ENCODE peak calls at places on chromosomes 1 and 21, in ten cellular contexts. J, F, Z, A, C, L, I, K, N and R are unnamed samples.

GRCh38 chr1:7641587-7642417 is 129.3 kb upstream of the VAMP3 start:
- DNase-seq in J (no peak), F (no peak), Z (peak; percentile 46), A (no peak), C (no peak), L (no peak), I (no peak), K (no peak), N (no peak), R (no peak)

GRCh38 chr1:234732671-234733390 is 122.9 kb upstream of the IRF2BP2 start:
- DNase-seq in J (no peak), F (no peak), Z (no peak), A (no peak), C (no peak), L (no peak), I (no peak), K (no peak), N (no peak), R (no peak)

GRCh38 chr1:206455681-206456344 is 14.5 kb upstream of the IKBKE start:
- DNase-seq in J (no peak), F (no peak), Z (peak; percentile 75), A (no peak), C (no peak), L (no peak), I (no peak), K (peak; percentile 36), N (no peak), R (peak; percentile 62)

GRCh38 chr1:211292411-211292810 is 33.2 kb downstream of the RCOR3 start:
- DNase-seq in J (no peak), F (no peak), Z (no peak), A (no peak), C (no peak), L (no peak), I (no peak), K (no peak), N (no peak), R (no peak)

GRCh38 chr1:30191154-30191702 is 532.2 kb downstream of the MATN1 start:
- DNase-seq in J (no peak), F (peak; percentile 20), Z (no peak), A (no peak), C (no peak), L (no peak), I (no peak), K (no peak), N (peak; percentile 46), R (no peak)

GRCh38 chr1:35298464-35298863 is 30.0 kb downstream of the ZMYM4 start:
- DNase-seq in J (no peak), F (peak; percentile 36), Z (no peak), A (peak; percentile 18), C (no peak), L (peak; percentile 27), I (no peak), K (peak; percentile 31), N (peak; percentile 28), R (peak; percentile 87)

GRCh38 chr1:100038401-100039306 is 68.9 kb downstream of the SLC35A3 start:
- DNase-seq in J (peak; percentile 93), F (peak; percentile 72), Z (peak; percentile 79), A (peak; percentile 44), C (peak; percentile 73), L (peak; percentile 75), I (peak; percentile 5), K (peak; percentile 75), N (peak; percentile 45), R (peak; percentile 69)

GRCh38 chr1:101376121-101377095 is 139.6 kb downstream of the S1PR1 start:
- DNase-seq in J (no peak), F (no peak), Z (no peak), A (no peak), C (no peak), L (no peak), I (no peak), K (no peak), N (no peak), R (no peak)

DNA sequence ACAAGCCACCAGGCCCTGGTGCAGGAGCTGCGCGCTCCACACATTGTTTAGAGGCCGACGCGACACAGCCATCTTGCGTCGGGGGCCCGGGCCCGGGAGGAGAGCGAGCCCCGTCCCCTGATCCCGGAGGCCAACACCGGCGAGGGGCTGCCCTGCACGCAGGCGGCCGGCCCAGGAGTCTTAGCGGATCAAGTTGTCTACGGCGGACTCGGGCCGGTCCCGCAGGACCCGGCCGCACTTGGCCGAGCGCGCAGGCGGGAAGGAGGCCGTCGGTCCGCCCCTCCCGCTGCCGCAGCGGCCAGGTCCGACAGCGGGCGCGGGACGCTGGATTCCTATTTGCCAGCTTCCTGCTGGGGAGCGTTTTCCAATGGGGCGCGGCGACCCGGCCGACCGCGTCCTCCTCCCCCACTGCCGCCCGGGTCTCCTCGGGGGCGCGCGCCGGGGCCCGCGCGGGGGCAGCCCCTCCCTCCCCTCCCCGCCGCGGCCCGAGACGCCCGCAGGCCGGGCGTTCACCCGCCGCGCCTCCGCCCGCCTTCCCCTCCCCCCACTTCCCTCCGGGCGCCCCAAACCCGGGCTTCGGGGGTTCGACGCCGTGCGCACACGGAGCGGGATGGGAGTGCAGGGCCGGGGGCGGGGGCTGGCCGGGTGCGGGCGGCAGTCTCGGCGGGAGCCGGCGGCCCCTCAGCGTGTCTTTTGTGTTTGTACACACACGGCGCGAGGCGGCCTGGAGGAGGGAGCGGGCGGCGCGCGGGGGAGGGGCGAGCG is 541 bp upstream of the H3-3A start:
- DNase-seq in J (peak; percentile 95), F (peak; percentile 65), Z (peak; percentile 92), A (peak; percentile 74), C (peak; percentile 89), L (peak; percentile 85), I (no peak), K (peak; percentile 87), N (peak; percentile 89), R (peak; percentile 85)
- TF ChIP-seq POLR2A in J (peak; percentile 91), F (peak; percentile 14), Z (no peak), A (peak; percentile 39), C (peak; percentile 82), L (no peak), I (peak; percentile 74), K (peak; percentile 81), N (peak; percentile 65), R (peak; percentile 90)

GRCh38 chr1:1115136-1115829 is 606 bp downstream of the C1orf159 start:
- DNase-seq in J (peak; percentile 78), F (no peak), Z (no peak), A (no peak), C (no peak), L (no peak), I (no peak), K (no peak), N (no peak), R (no peak)

GRCh38 chr1:1116701-1117468 is 996 bp upstream of the C1orf159 start:
- DNase-seq in J (no peak), F (no peak), Z (peak; percentile 76), A (no peak), C (peak; percentile 44), L (no peak), I (no peak), K (no peak), N (no peak), R (no peak)

GRCh38 chr1:1114431-1114830 is 1.5 kb downstream of the C1orf159 start:
- DNase-seq in J (no peak), F (no peak), Z (peak; percentile 41), A (no peak), C (no peak), L (no peak), I (no peak), K (no peak), N (no peak), R (no peak)

GRCh38 chr1:1117469-1117831 is 1.6 kb upstream of the C1orf159 start:
- DNase-seq in J (peak; percentile 80), F (no peak), Z (peak; percentile 59), A (no peak), C (no peak), L (no peak), I (no peak), K (no peak), N (no peak), R (no peak)

GRCh38 chr1:1115830-1116700 is at the start of gene C1orf159:
- DNase-seq in J (peak; percentile 100), F (peak; percentile 95), Z (peak; percentile 99), A (peak; percentile 99), C (peak; percentile 99), L (peak; percentile 99), I (peak; percentile 97), K (peak; percentile 99), N (peak; percentile 95), R (peak; percentile 99)
- H3K27ac ChIP-seq in J (peak within 1 kb of the TSS; percentile 78), F (peak within 1 kb of the TSS; percentile 20), Z (peak within 1 kb of the TSS; percentile 78), A (peak within 1 kb of the TSS; percentile 85), C (no peak within 1 kb of the TSS), L (peak within 1 kb of the TSS; percentile 87), I (peak within 1 kb of the TSS; percentile 93), K (peak within 1 kb of the TSS; percentile 76), N (peak within 1 kb of the TSS; percentile 84), R (no peak within 1 kb of the TSS)

GRCh38 chr1:230067871-230068814 is 1.1 kb downstream of the GALNT2 start:
- DNase-seq in J (peak; percentile 91), F (no peak), Z (peak; percentile 73), A (no peak), C (peak; percentile 58), L (peak; percentile 31), I (no peak), K (no peak), N (no peak), R (peak; percentile 55)

GRCh38 chr1:230067441-230067870 is 418 bp downstream of the GALNT2 start:
- DNase-seq in J (no peak), F (no peak), Z (no peak), A (peak; percentile 57), C (no peak), L (no peak), I (no peak), K (peak; percentile 50), N (peak; percentile 36), R (peak; percentile 35)

GRCh38 chr1:230070321-230071208 is 3.5 kb downstream of the GALNT2 start:
- DNase-seq in J (no peak), F (no peak), Z (no peak), A (no peak), C (peak; percentile 61), L (no peak), I (no peak), K (no peak), N (no peak), R (no peak)

GRCh38 chr1:230069813-230070212 is 2.8 kb downstream of the GALNT2 start:
- DNase-seq in J (no peak), F (no peak), Z (no peak), A (peak; percentile 73), C (peak; percentile 71), L (no peak), I (no peak), K (peak; percentile 62), N (no peak), R (no peak)

DNA sequence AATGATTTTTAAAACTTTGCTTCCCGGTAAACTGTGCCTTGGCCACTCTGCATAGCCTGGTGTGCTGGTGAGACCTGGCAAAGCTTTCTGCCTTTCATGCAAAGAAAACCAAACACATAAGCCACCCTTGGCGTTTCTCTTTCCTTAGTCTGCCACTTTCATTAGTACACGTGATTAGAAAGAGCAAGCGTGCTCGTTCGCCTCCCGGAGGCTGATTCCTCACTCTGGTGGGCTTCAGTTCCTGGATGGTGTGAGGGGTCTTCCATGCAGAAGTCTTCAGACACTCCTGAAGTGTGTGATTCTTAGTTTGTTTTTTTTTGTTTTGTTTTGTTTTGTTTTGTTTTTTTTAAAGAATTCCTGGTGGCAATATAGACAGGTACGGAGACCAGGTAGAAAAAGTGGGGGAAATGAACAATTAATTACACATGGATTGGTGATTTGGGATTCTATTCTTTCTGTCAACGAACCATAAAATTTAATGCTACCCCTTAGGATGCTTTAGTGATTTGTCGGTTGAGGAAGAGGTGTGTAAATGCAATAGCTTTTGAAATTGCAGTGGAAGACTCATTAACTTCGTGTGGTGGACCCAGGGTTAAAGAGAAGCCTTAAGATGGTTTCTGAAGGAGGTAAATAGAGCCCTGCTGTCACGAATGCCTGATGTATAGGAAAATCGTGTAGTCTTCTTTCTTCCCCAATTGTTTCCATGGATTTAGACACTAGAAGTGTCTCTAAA is 2.1 kb downstream of the GALNT2 start:
- DNase-seq in J (no peak), F (no peak), Z (no peak), A (no peak), C (no peak), L (peak; percentile 43), I (no peak), K (peak; percentile 54), N (no peak), R (peak; percentile 58)
- TF ChIP-seq CTCF in J (no peak), F (no peak), Z (no peak), A (no peak), C (no peak), L (no peak), I (no peak), K (no peak), N (no peak), R (no peak)

GRCh38 chr21:45964649-45965048 is 16.9 kb upstream of the COL6A1 start:
- DNase-seq in J (no peak), F (no peak), Z (no peak), A (no peak), C (no peak), L (no peak), I (no peak), K (no peak), N (no peak), R (no peak)

GRCh38 chr21:45963225-45963555 is 18.4 kb upstream of the COL6A1 start:
- DNase-seq in J (no peak), F (peak; percentile 52), Z (no peak), A (no peak), C (no peak), L (no peak), I (no peak), K (no peak), N (no peak), R (no peak)

GRCh38 chr21:45962531-45963224 is 18.9 kb upstream of the COL6A1 start:
- DNase-seq in J (no peak), F (no peak), Z (no peak), A (no peak), C (no peak), L (no peak), I (no peak), K (no peak), N (no peak), R (no peak)

GRCh38 chr21:45966995-45967394 is 14.6 kb upstream of the COL6A1 start:
- DNase-seq in J (no peak), F (no peak), Z (no peak), A (no peak), C (no peak), L (no peak), I (no peak), K (no peak), N (no peak), R (no peak)

DNA sequence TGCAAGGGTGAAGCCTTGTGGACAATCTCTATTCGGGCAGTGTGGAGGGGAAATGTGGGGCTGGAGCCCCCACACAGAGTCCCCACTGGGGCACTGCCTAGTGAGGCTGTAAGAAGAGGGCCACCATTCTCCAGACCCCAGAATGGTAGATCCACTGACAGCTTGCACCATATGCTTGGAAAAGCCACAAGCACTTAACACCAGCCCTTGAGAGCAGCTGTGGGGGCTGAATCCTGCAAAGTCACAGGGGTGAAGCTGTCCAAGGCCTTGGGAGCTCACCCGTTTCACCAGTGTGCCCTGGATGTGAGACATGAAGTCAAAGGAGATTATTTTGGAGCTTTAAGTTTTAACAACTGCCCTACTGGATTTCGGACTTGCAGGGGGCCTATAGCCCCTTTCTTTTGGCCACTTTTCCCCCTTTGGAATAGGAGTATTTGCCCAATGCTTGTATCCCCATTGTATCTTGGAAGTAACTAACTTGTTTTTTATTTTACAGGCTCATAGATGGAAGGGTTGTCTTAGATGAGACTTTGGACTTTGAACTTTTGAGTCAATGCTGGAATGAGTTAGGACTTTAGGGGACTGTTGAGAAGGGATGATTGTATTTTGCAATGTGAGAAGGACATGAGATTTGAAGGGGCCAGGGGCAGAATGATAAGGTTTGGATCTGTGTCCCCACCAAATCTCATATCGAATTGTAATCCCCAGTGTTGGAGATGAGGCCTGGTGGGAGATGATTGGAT is 16.3 kb upstream of the COL6A1 start:
- DNase-seq in J (no peak), F (no peak), Z (no peak), A (no peak), C (no peak), L (no peak), I (no peak), K (no peak), N (no peak), R (no peak)
- TF ChIP-seq POLR2A in J (no peak), F (no peak), Z (no peak), A (no peak), C (no peak), L (no peak), I (no peak), K (no peak), N (no peak), R (no peak)